ENCODE peak calls at places on chromosomes 5 and 9, in eight cellular contexts. B is NCI-H1417; F is progenitor cell of endocrine pancreas; U is frontal cortex; Z is upper lobe of right lung; P is OCI-LY7; D is activated CD4-positive, CD25-positive, alpha-beta regulatory T cell treated with anti-CD3 and anti-CD28 coated beads, Interleukin-2, amount 50 U/mL, for 16 hours; V is glomerular endothelial cell. C is an unnamed sample.

GRCh38 chr9:78863531-78863930 is 566.6 kb downstream of the PSAT1 start:
- DNase-seq in B (no peak), F (no peak), U (no peak), Z (no peak), P (no peak), D (no peak), V (no peak), C (no peak)

GRCh38 chr5:126433708-126434107 is 10.5 kb downstream of the GRAMD2B start:
- DNase-seq in B (no peak), F (no peak), U (no peak), Z (no peak), P (no peak), D (no peak), V (no peak), C (no peak)

GRCh38 chr5:151772868-151773561 is 1.3 kb downstream of the G3BP1 start:
- DNase-seq in B (no peak), F (no peak), U (no peak), Z (no peak), P (no peak), D (no peak), V (no peak), C (no peak)

GRCh38 chr9:20863910-20864309 is 167.5 kb downstream of the HACD4 start:
- DNase-seq in B (no peak), F (no peak), U (no peak), Z (no peak), P (no peak), D (no peak), V (no peak), C (no peak)

GRCh38 chr5:125659316-125660071 is 763.7 kb upstream of the GRAMD2B start:
- DNase-seq in B (no peak), F (no peak), U (no peak), Z (no peak), P (no peak), D (no peak), V (peak; percentile 9), C (no peak)

GRCh38 chr5:111697881-111698757 is 58.9 kb downstream of the NREP start:
- DNase-seq in B (no peak), F (no peak), U (no peak), Z (no peak), P (peak; percentile 26), D (no peak), V (peak; percentile 45), C (no peak)

GRCh38 chr5:10543585-10544040 is 20.3 kb upstream of the ANKRD33B start:
- DNase-seq in B (no peak), F (no peak), U (no peak), Z (no peak), P (no peak), D (no peak), V (no peak), C (no peak)

GRCh38 chr5:43019293-43019614 is 20.9 kb downstream of the ANXA2R start:
- DNase-seq in B (no peak), F (no peak), U (no peak), Z (no peak), P (no peak), D (no peak), V (no peak), C (no peak)

GRCh38 chr5:43396762-43397304 is 15.4 kb downstream of the CCL28 start:
- DNase-seq in B (no peak), F (no peak), U (no peak), Z (peak; percentile 86), P (no peak), D (peak; percentile 13), V (no peak), C (no peak)

GRCh38 chr5:79464278-79464677 is 49.7 kb downstream of the HOMER1 start:
- DNase-seq in B (no peak), F (no peak), U (no peak), Z (no peak), P (no peak), D (no peak), V (no peak), C (no peak)

GRCh38 chr5:1227669-1228068 is 2.5 kb downstream of the SLC6A18 start:
- DNase-seq in B (peak; percentile 68), F (no peak), U (no peak), Z (no peak), P (no peak), D (no peak), V (no peak), C (no peak)

GRCh38 chr9:121508415-121508814 is 8.8 kb upstream of the GGTA1 start:
- DNase-seq in B (peak; percentile 5), F (no peak), U (no peak), Z (no peak), P (no peak), D (no peak), V (no peak), C (no peak)

GRCh38 chr5:62206150-62206829 is 99.7 kb upstream of the KIF2A start:
- DNase-seq in B (no peak), F (no peak), U (no peak), Z (no peak), P (no peak), D (no peak), V (no peak), C (peak; percentile 59)